ENCODE peak calls at places on chromosomes 12 and 14, in seven cellular contexts. One of them, this sample, is unnamed.
A peak's percentile ranks its signal among the peaks of the same experiment; 100 is the strongest.

GRCh38 chr14:91237219-91237618 is 7.3 kb downstream of the GPR68 start:
- DNase-seq in PC-3: no peak
- DNase-seq in GM23338: no peak
- DNase-seq in spleen: no peak
- DNase-seq in body of pancreas: no peak
- DNase-seq in right lobe of liver: no peak
- DNase-seq in A549: no peak
- DNase-seq in this sample: no peak

GRCh38 chr12:100123316-100124095 is 19.2 kb downstream of the BLTP3B start:
- DNase-seq in PC-3: no peak
- DNase-seq in GM23338: no peak
- DNase-seq in spleen: no peak
- DNase-seq in body of pancreas: no peak
- DNase-seq in right lobe of liver: no peak
- DNase-seq in A549: no peak
- DNase-seq in this sample: no peak

GRCh38 chr12:31368666-31369361 is 42.9 kb upstream of the SINHCAF start:
- DNase-seq in PC-3: no peak
- DNase-seq in GM23338: peak; percentile 71
- DNase-seq in spleen: peak; percentile 45
- DNase-seq in body of pancreas: no peak
- DNase-seq in right lobe of liver: no peak
- DNase-seq in A549: no peak
- DNase-seq in this sample: no peak

GRCh38 chr12:101299931-101300330 is 20.0 kb downstream of the UTP20 start:
- DNase-seq in PC-3: peak; percentile 63
- DNase-seq in GM23338: no peak
- DNase-seq in spleen: no peak
- DNase-seq in body of pancreas: no peak
- DNase-seq in right lobe of liver: no peak
- DNase-seq in A549: no peak
- DNase-seq in this sample: no peak

GRCh38 chr12:26126340-26127284 is 1.8 kb upstream of the BHLHE41 start:
- DNase-seq in PC-3: peak; percentile 94
- DNase-seq in GM23338: peak; percentile 84
- DNase-seq in spleen: peak; percentile 93
- DNase-seq in body of pancreas: peak; percentile 86
- DNase-seq in right lobe of liver: peak; percentile 78
- DNase-seq in A549: peak; percentile 78
- DNase-seq in this sample: peak; percentile 95

GRCh38 chr14:58297412-58297761 is 968 bp upstream of the ARID4A start:
- DNase-seq in PC-3: no peak
- DNase-seq in GM23338: peak; percentile 55
- DNase-seq in spleen: no peak
- DNase-seq in body of pancreas: no peak
- DNase-seq in right lobe of liver: no peak
- DNase-seq in A549: peak; percentile 13
- DNase-seq in this sample: peak; percentile 66

GRCh38 chr12:117377758-117378157 is 16.3 kb upstream of the NOS1 start:
- DNase-seq in PC-3: peak; percentile 21
- DNase-seq in GM23338: peak; percentile 75
- DNase-seq in spleen: no peak
- DNase-seq in body of pancreas: no peak
- DNase-seq in right lobe of liver: no peak
- DNase-seq in A549: no peak
- DNase-seq in this sample: no peak

GRCh38 chr14:44989497-44990440 is 27.8 kb downstream of the TOGARAM1 start:
- DNase-seq in PC-3: no peak
- DNase-seq in GM23338: no peak
- DNase-seq in spleen: no peak
- DNase-seq in body of pancreas: no peak
- DNase-seq in right lobe of liver: no peak
- DNase-seq in A549: no peak
- DNase-seq in this sample: no peak

GRCh38 chr14:96083667-96084320 is 44.6 kb downstream of the C14orf132 start:
- DNase-seq in PC-3: peak; percentile 85
- DNase-seq in GM23338: no peak
- DNase-seq in spleen: peak; percentile 17
- DNase-seq in body of pancreas: peak; percentile 81
- DNase-seq in right lobe of liver: peak; percentile 22
- DNase-seq in A549: no peak
- DNase-seq in this sample: peak; percentile 47

GRCh38 chr12:127987199-127987901 is 279.6 kb upstream of the TMEM132C start:
- DNase-seq in PC-3: peak; percentile 96
- DNase-seq in GM23338: no peak
- DNase-seq in spleen: no peak
- DNase-seq in body of pancreas: no peak
- DNase-seq in right lobe of liver: no peak
- DNase-seq in A549: no peak
- DNase-seq in this sample: no peak

GRCh38 chr12:94550964-94551363 is 91.3 kb upstream of the CEP83 start:
- DNase-seq in PC-3: no peak
- DNase-seq in GM23338: no peak
- DNase-seq in spleen: no peak
- DNase-seq in body of pancreas: no peak
- DNase-seq in right lobe of liver: no peak
- DNase-seq in A549: no peak
- DNase-seq in this sample: no peak

GRCh38 chr14:67766035-67766680 is 50.2 kb downstream of the ZFYVE26 start:
- DNase-seq in PC-3: no peak
- DNase-seq in GM23338: no peak
- DNase-seq in spleen: no peak
- DNase-seq in body of pancreas: peak; percentile 17
- DNase-seq in right lobe of liver: peak; percentile 58
- DNase-seq in A549: no peak
- DNase-seq in this sample: no peak

GRCh38 chr12:26156201-26156871 is 31.5 kb upstream of the BHLHE41 start:
- DNase-seq in PC-3: no peak
- DNase-seq in GM23338: no peak
- DNase-seq in spleen: no peak
- DNase-seq in body of pancreas: no peak
- DNase-seq in right lobe of liver: no peak
- DNase-seq in A549: no peak
- DNase-seq in this sample: no peak

GRCh38 chr12:1566449-1567135 is 27.8 kb downstream of the FBXL14 start:
- DNase-seq in PC-3: no peak
- DNase-seq in GM23338: peak; percentile 38
- DNase-seq in spleen: no peak
- DNase-seq in body of pancreas: no peak
- DNase-seq in right lobe of liver: no peak
- DNase-seq in A549: no peak
- DNase-seq in this sample: no peak

GRCh38 chr12:99711246-99711645 is 63.7 kb downstream of the GARIN6 start:
- DNase-seq in PC-3: no peak
- DNase-seq in GM23338: no peak
- DNase-seq in spleen: no peak
- DNase-seq in body of pancreas: no peak
- DNase-seq in right lobe of liver: no peak
- DNase-seq in A549: no peak
- DNase-seq in this sample: no peak

GRCh38 chr12:125470838-125471775 is 405.9 kb downstream of the AACS start:
- DNase-seq in PC-3: no peak
- DNase-seq in GM23338: no peak
- DNase-seq in spleen: no peak
- DNase-seq in body of pancreas: no peak
- DNase-seq in right lobe of liver: no peak
- DNase-seq in A549: no peak
- DNase-seq in this sample: no peak

GRCh38 chr12:15589328-15590032 is 199.7 kb downstream of the EPS8 start:
- DNase-seq in PC-3: no peak
- DNase-seq in GM23338: no peak
- DNase-seq in spleen: no peak
- DNase-seq in body of pancreas: no peak
- DNase-seq in right lobe of liver: no peak
- DNase-seq in A549: no peak
- DNase-seq in this sample: no peak

GRCh38 chr12:108307006-108307405 is 32.1 kb downstream of the CMKLR1 start:
- DNase-seq in PC-3: no peak
- DNase-seq in GM23338: no peak
- DNase-seq in spleen: no peak
- DNase-seq in body of pancreas: no peak
- DNase-seq in right lobe of liver: no peak
- DNase-seq in A549: no peak
- DNase-seq in this sample: no peak

GRCh38 chr12:108306506-108306905 is 32.6 kb downstream of the CMKLR1 start:
- DNase-seq in PC-3: no peak
- DNase-seq in GM23338: no peak
- DNase-seq in spleen: no peak
- DNase-seq in body of pancreas: no peak
- DNase-seq in right lobe of liver: no peak
- DNase-seq in A549: no peak
- DNase-seq in this sample: no peak

GRCh38 chr12:108305520-108305919 is 33.6 kb downstream of the CMKLR1 start:
- DNase-seq in PC-3: peak; percentile 43
- DNase-seq in GM23338: no peak
- DNase-seq in spleen: peak; percentile 80
- DNase-seq in body of pancreas: peak; percentile 64
- DNase-seq in right lobe of liver: no peak
- DNase-seq in A549: no peak
- DNase-seq in this sample: peak; percentile 97

GRCh38 chr12:108304633-108305032 is 34.5 kb downstream of the CMKLR1 start:
- DNase-seq in PC-3: no peak
- DNase-seq in GM23338: peak; percentile 60
- DNase-seq in spleen: no peak
- DNase-seq in body of pancreas: peak; percentile 50
- DNase-seq in right lobe of liver: no peak
- DNase-seq in A549: no peak
- DNase-seq in this sample: no peak

GRCh38 chr12:108306014-108306501 is 33.1 kb downstream of the CMKLR1 start:
- DNase-seq in PC-3: peak; percentile 53
- DNase-seq in GM23338: no peak
- DNase-seq in spleen: no peak
- DNase-seq in body of pancreas: no peak
- DNase-seq in right lobe of liver: no peak
- DNase-seq in A549: no peak
- DNase-seq in this sample: no peak
- H3K4me1 ChIP-seq in PC-3: peaks cover 8% of the 10 kb centered on the region
- H3K4me1 ChIP-seq in GM23338: peaks cover 22% of the 10 kb centered on the region
- H3K4me1 ChIP-seq in spleen: peaks cover 47% of the 10 kb centered on the region
- H3K4me1 ChIP-seq in body of pancreas: peaks cover 53% of the 10 kb centered on the region
- H3K4me1 ChIP-seq in right lobe of liver: no peaks in the 10 kb centered on the region
- H3K4me1 ChIP-seq in A549: peaks cover 13% of the 10 kb centered on the region
- H3K4me1 ChIP-seq in this sample: peaks cover 89% of the 10 kb centered on the region

GRCh38 chr14:64423987-64424386 is 35.8 kb downstream of the MTHFD1 start:
- DNase-seq in PC-3: peak; percentile 55
- DNase-seq in GM23338: no peak
- DNase-seq in spleen: no peak
- DNase-seq in body of pancreas: no peak
- DNase-seq in right lobe of liver: no peak
- DNase-seq in A549: no peak
- DNase-seq in this sample: no peak
- H3K4me1 ChIP-seq in PC-3: peaks cover 14% of the 10 kb centered on the region
- H3K4me1 ChIP-seq in GM23338: no peaks in the 10 kb centered on the region
- H3K4me1 ChIP-seq in spleen: no peaks in the 10 kb centered on the region
- H3K4me1 ChIP-seq in body of pancreas: no peaks in the 10 kb centered on the region
- H3K4me1 ChIP-seq in right lobe of liver: no peaks in the 10 kb centered on the region
- H3K4me1 ChIP-seq in A549: peaks cover 10% of the 10 kb centered on the region
- H3K4me1 ChIP-seq in this sample: no peaks in the 10 kb centered on the region

DNA sequence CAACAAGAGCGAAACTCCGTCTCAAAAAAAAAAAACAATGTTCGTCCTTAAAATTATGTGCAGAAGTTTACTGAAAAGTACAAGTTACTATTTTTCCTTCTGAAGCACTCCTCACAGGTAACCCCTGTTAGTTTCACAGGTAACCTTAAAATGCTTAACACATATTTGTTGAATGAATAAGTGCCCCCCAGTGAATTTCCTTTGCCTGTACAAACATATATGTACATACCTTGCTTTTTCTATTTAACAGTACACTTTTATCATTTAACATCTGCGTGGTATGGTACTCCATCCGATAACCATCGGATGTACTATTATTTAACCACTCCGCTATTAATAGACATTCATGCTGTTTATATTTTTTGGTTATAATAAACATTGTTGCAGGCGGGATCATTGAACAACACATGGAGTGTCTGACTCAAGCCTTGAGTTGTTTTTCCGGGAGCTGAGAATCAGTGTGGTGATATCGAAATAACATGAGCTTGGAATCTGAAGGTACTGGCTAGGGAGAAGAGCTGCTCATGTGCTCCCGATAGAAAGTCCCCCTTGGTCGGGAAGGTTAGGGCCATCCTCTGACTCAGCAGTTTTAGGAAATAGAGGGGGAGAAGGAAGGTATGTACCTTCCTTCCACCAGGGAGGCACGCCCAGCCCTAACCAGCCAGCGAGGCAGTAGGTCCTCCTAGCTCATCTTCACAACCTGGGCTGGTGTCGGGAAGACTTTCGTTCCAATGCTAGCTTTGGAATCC is 1.6 kb upstream of the RAB35 start:
- DNase-seq in PC-3: peak; percentile 71
- DNase-seq in GM23338: peak; percentile 89
- DNase-seq in spleen: no peak
- DNase-seq in body of pancreas: no peak
- DNase-seq in right lobe of liver: no peak
- DNase-seq in A549: peak; percentile 65
- DNase-seq in this sample: no peak
- H3K4me1 ChIP-seq in PC-3: peaks cover 32% of the 10 kb centered on the region
- H3K4me1 ChIP-seq in GM23338: peaks cover 19% of the 10 kb centered on the region
- H3K4me1 ChIP-seq in spleen: peaks cover 85% of the 10 kb centered on the region
- H3K4me1 ChIP-seq in body of pancreas: peaks cover 35% of the 10 kb centered on the region
- H3K4me1 ChIP-seq in right lobe of liver: peaks cover 10% of the 10 kb centered on the region
- H3K4me1 ChIP-seq in A549: peaks cover 33% of the 10 kb centered on the region
- H3K4me1 ChIP-seq in this sample: peaks cover 12% of the 10 kb centered on the region

GRCh38 chr12:46266382-46266791 is 2.5 kb downstream of the SLC38A1 start:
- DNase-seq in PC-3: peak; percentile 77
- DNase-seq in GM23338: peak; percentile 58
- DNase-seq in spleen: no peak
- DNase-seq in body of pancreas: no peak
- DNase-seq in right lobe of liver: no peak
- DNase-seq in A549: peak; percentile 41
- DNase-seq in this sample: no peak

GRCh38 chr12:46263140-46264017 is 5.5 kb downstream of the SLC38A1 start:
- DNase-seq in PC-3: no peak
- DNase-seq in GM23338: peak; percentile 47
- DNase-seq in spleen: no peak
- DNase-seq in body of pancreas: no peak
- DNase-seq in right lobe of liver: no peak
- DNase-seq in A549: no peak
- DNase-seq in this sample: no peak

GRCh38 chr12:46265734-46266133 is 3.1 kb downstream of the SLC38A1 start:
- DNase-seq in PC-3: no peak
- DNase-seq in GM23338: no peak
- DNase-seq in spleen: no peak
- DNase-seq in body of pancreas: no peak
- DNase-seq in right lobe of liver: no peak
- DNase-seq in A549: no peak
- DNase-seq in this sample: no peak

GRCh38 chr12:46264057-46264456 is 4.8 kb downstream of the SLC38A1 start:
- DNase-seq in PC-3: no peak
- DNase-seq in GM23338: no peak
- DNase-seq in spleen: no peak
- DNase-seq in body of pancreas: no peak
- DNase-seq in right lobe of liver: no peak
- DNase-seq in A549: no peak
- DNase-seq in this sample: no peak

DNA sequence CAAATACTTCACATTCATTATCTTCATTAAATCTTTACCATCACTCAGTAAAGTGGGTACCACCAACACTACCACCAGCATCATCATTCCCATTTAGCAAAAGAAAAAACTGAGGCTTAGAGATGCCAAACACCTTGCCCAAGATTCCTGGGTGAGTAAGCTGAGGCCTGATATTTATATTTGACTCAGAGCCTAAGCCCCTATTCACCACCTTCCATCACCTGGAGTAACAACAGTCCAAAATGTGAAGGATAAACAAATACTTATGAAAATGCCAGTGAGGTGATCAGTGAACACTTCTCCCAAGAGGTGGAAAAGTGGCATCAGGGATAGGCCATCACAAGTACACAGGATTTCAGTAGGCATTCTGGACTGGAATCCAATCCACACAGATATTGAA is 3.7 kb downstream of the SLC38A1 start:
- DNase-seq in PC-3: no peak
- DNase-seq in GM23338: no peak
- DNase-seq in spleen: no peak
- DNase-seq in body of pancreas: no peak
- DNase-seq in right lobe of liver: no peak
- DNase-seq in A549: no peak
- DNase-seq in this sample: no peak
- H3K4me1 ChIP-seq in PC-3: peaks cover 72% of the 10 kb centered on the region
- H3K4me1 ChIP-seq in GM23338: peaks cover 53% of the 10 kb centered on the region
- H3K4me1 ChIP-seq in spleen: peaks cover 84% of the 10 kb centered on the region
- H3K4me1 ChIP-seq in body of pancreas: peaks cover 59% of the 10 kb centered on the region
- H3K4me1 ChIP-seq in right lobe of liver: no peaks in the 10 kb centered on the region
- H3K4me1 ChIP-seq in A549: peaks cover 70% of the 10 kb centered on the region
- H3K4me1 ChIP-seq in this sample: peaks cover 7% of the 10 kb centered on the region